ENCODE peak calls at places on chromosomes 13 and 19, in nine cellular contexts. K, B, Q, G, U, O, D, W and Z are unnamed samples.

GRCh38 chr13:98443329-98443728 is 133.6 kb downstream of the STK24 start:
- DNase-seq in U (no peak), K (no peak), Q (peak; percentile 82), G (no peak), D (no peak), W (peak; percentile 35), O (peak; percentile 76), B (peak; percentile 23), Z (peak; percentile 26)

GRCh38 chr19:28242317-28242927 is 970.5 kb downstream of the UQCRFS1 start:
- DNase-seq in G (peak; percentile 46), U (no peak), D (peak; percentile 26), B (peak; percentile 3), K (no peak), O (peak; percentile 17), W (peak; percentile 46), Q (peak; percentile 5), Z (no peak)

GRCh38 chr19:1237754-1238372 is at the start of gene CBARP:
- DNase-seq in U (no peak), D (no peak), Q (no peak), B (no peak), W (no peak), O (no peak), G (no peak), K (no peak), Z (no peak)

GRCh38 chr19:54172764-54173699 is at the start of gene TMC4:
- DNase-seq in G (no peak), O (no peak), Q (peak; percentile 69), B (no peak), W (no peak), U (peak; percentile 77), D (peak; percentile 90), K (peak; percentile 51), Z (no peak)

GRCh38 chr13:111115051-111115840 is at the start of gene ARHGEF7:
- DNase-seq in W (no peak), Q (no peak), B (no peak), K (peak; percentile 27), O (peak; percentile 7), D (no peak), G (peak; percentile 32), U (peak; percentile 36), Z (no peak)

GRCh38 chr13:54657588-54657987 is 1629.0 kb downstream of the OLFM4 start:
- DNase-seq in Q (peak; percentile 2), D (no peak), G (no peak), W (no peak), U (no peak), O (no peak), K (no peak), B (no peak), Z (no peak)

GRCh38 chr19:38693380-38694223 is 46.2 kb downstream of the ACTN4 start:
- DNase-seq in Q (peak; percentile 89), B (peak; percentile 85), D (peak; percentile 53), K (peak; percentile 61), G (peak; percentile 47), O (peak; percentile 93), W (peak; percentile 91), U (peak; percentile 60), Z (no peak)

GRCh38 chr19:55454787-55455243 is 6.6 kb downstream of the ISOC2 start:
- DNase-seq in K (no peak), D (no peak), O (no peak), U (no peak), B (peak; percentile 22), W (peak; percentile 46), Q (peak; percentile 42), G (peak; percentile 54), Z (no peak)

GRCh38 chr19:44732235-44733014 is 16.1 kb upstream of the BCL3 start:
- DNase-seq in B (no peak), D (no peak), U (no peak), W (no peak), O (no peak), K (no peak), Q (no peak), G (no peak), Z (no peak)

GRCh38 chr19:16403151-16403977 is 68.4 kb downstream of the EPS15L1 start:
- DNase-seq in G (no peak), K (no peak), W (no peak), O (no peak), Q (no peak), U (no peak), B (no peak), D (no peak), Z (no peak)

GRCh38 chr13:73729046-73729445 is 405.2 kb downstream of the KLF12 start:
- DNase-seq in G (no peak), Q (no peak), W (no peak), B (no peak), O (no peak), U (no peak), K (no peak), D (no peak), Z (no peak)

GRCh38 chr13:67299072-67299635 is 69.0 kb upstream of the PCDH9 start:
- DNase-seq in U (no peak), W (no peak), O (peak; percentile 96), B (peak; percentile 37), G (no peak), Q (peak; percentile 61), D (no peak), K (no peak), Z (peak; percentile 38)

GRCh38 chr13:83453723-83454122 is 428.6 kb downstream of the SLITRK1 start:
- DNase-seq in B (no peak), O (no peak), W (no peak), D (no peak), Q (no peak), U (no peak), G (no peak), K (no peak), Z (no peak)

GRCh38 chr19:38250821-38251563 is 5.2 kb downstream of the PPP1R14A start:
- DNase-seq in Q (no peak), U (peak; percentile 47), B (no peak), W (no peak), D (peak; percentile 61), K (peak; percentile 91), O (no peak), G (no peak), Z (no peak)

GRCh38 chr19:48873476-48874308 is 1.5 kb downstream of the PPP1R15A start:
- DNase-seq in D (no peak), B (no peak), W (peak; percentile 55), Q (no peak), K (peak; percentile 23), U (no peak), O (no peak), G (no peak), Z (no peak)

GRCh38 chr13:23810842-23811241 is 78.4 kb downstream of the MIPEP start:
- DNase-seq in U (no peak), K (no peak), B (no peak), D (no peak), G (no peak), Q (no peak), W (no peak), O (no peak), Z (no peak)
- TF ChIP-seq CTCF in U (peak; percentile 25), K (no peak), B (no peak), D (no peak), G (peak; percentile 45), Q (no peak), W (no peak), O (no peak), Z (no peak)

GRCh38 chr19:5031231-5032100 is 62.6 kb downstream of the KDM4B start:
- DNase-seq in B (peak; percentile 61), O (peak; percentile 56), K (peak; percentile 78), D (peak; percentile 86), W (peak; percentile 79), G (peak; percentile 98), U (peak; percentile 90), Q (peak; percentile 87), Z (no peak)
- TF ChIP-seq CTCF in B (peak; percentile 92), O (peak; percentile 91), K (peak; percentile 91), D (peak; percentile 89), W (peak; percentile 71), G (peak; percentile 97), U (peak; percentile 96), Q (peak; percentile 89), Z (peak; percentile 95)

GRCh38 chr13:76017861-76018556 is 381.9 kb downstream of the LMO7 start:
- DNase-seq in K (no peak), W (no peak), G (no peak), U (no peak), O (no peak), B (no peak), D (no peak), Q (no peak), Z (no peak)

GRCh38 chr13:76014618-76015315 is 378.6 kb downstream of the LMO7 start:
- DNase-seq in W (no peak), O (peak; percentile 74), U (no peak), B (no peak), K (peak; percentile 21), G (no peak), Q (no peak), D (no peak), Z (no peak)

GRCh38 chr13:76019421-76020044 is 383.4 kb downstream of the LMO7 start:
- DNase-seq in G (peak; percentile 49), U (peak; percentile 21), K (no peak), O (peak; percentile 18), B (no peak), D (no peak), Q (no peak), W (peak; percentile 31), Z (no peak)

GRCh38 chr13:76020421-76020955 is 384.4 kb downstream of the LMO7 start:
- DNase-seq in U (no peak), D (no peak), G (no peak), Q (no peak), K (no peak), B (no peak), O (no peak), W (no peak), Z (no peak)

DNA sequence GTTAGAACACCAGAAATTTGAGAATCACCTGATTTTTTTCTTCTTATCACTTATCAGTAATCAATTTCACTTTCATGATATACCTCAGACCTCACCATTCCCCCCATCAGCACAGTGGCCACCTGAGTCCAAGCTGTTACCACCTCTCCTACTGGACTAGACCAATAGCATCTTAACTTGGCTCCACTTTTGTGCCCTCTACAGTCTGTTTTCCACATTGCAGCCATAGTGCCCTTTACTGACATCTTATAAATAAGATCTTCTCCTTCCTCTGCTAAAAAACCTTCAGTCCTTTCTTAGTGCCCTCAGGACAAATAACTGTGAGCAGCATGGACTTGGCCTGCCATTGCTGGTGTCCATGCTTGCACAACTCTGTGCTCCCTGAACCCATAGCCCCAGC is 380.7 kb downstream of the LMO7 start:
- DNase-seq in B (peak; percentile 52), G (no peak), O (peak; percentile 14), W (peak; percentile 41), U (no peak), D (no peak), K (no peak), Q (no peak), Z (no peak)
- TF ChIP-seq CTCF in B (peak; percentile 44), G (peak; percentile 55), O (peak; percentile 34), W (peak; percentile 59), U (peak; percentile 44), D (no peak), K (peak; percentile 28), Q (peak; percentile 24), Z (peak; percentile 45)

DNA sequence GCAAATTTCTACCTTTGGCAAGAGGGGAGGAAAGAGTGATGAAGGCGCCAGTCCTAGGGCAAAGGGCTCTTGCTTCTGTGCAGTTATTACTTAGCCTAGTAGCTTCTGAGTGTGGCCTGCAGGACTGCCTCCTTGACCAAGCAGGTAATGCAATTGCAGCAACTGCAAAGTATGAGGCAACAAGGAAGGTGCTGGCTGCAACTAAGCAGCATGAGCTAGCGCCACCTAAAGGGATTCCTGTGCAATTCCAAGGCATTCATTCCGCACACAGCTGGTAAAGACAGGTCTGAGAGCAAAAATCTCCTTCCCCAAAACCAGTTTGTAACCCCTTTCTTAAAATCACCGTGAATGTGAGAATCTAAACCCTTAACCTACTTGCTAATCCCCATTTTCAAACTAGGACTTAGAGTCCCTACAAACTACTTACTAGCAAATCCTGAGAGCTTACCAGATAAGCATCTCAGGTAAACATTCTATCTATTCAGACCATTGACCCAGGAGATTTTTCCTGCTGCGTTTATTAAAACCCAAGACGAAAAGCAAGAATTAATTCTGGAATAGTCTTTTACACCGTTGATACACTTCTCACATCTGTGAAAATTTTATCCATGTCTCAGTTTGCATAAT is 62.9 kb downstream of the DCT start:
- DNase-seq in D (no peak), O (peak; percentile 39), K (no peak), W (peak; percentile 37), Q (no peak), G (peak; percentile 23), B (peak; percentile 2), U (peak; percentile 35), Z (no peak)
- TF ChIP-seq CTCF in D (peak; percentile 20), O (no peak), K (no peak), W (peak; percentile 71), Q (peak; percentile 15), G (peak; percentile 71), B (peak; percentile 24), U (peak; percentile 81), Z (peak; percentile 36)